ENCODE peak calls at places on chromosome 1, in four cellular contexts. I is CD4-positive, CD25-positive, alpha-beta regulatory T cell; E is A673; C is heart left ventricle. K is an unnamed sample.

GRCh38 chr1:55702064-55702463 is 486.9 kb upstream of the USP24 start:
- DNase-seq in I (no peak), E (peak), C (no peak), K (no peak)

GRCh38 chr1:243596441-243597183 is 253.4 kb downstream of the AKT3 start:
- DNase-seq in I (peak), E (no peak), C (no peak), K (no peak)

GRCh38 chr1:51189421-51190073 is 46.5 kb upstream of the RNF11 start:
- DNase-seq in I (peak), E (peak), C (peak), K (peak)

GRCh38 chr1:10662090-10662688 is 134.3 kb downstream of the CASZ1 start:
- DNase-seq in I (no peak), E (no peak), C (no peak), K (no peak)

GRCh38 chr1:95640746-95641145 is 406.7 kb downstream of the RWDD3 start:
- DNase-seq in I (no peak), E (no peak), C (peak), K (no peak)

GRCh38 chr1:2320001-2320400 is 71.4 kb downstream of the MORN1 start:
- DNase-seq in I (no peak), E (no peak), C (no peak), K (no peak)

GRCh38 chr1:47561523-47562007 is 123.7 kb downstream of the FOXD2 start:
- DNase-seq in I (no peak), E (no peak), C (no peak), K (no peak)

GRCh38 chr1:206021796-206022365 is 1.8 kb downstream of the CTSE start:
- DNase-seq in I (no peak), E (peak), C (no peak), K (no peak)

GRCh38 chr1:162136760-162137537 is 67.5 kb downstream of the NOS1AP start:
- DNase-seq in I (no peak), E (no peak), C (no peak), K (no peak)

GRCh38 chr1:17045140-17045539 is 8.7 kb downstream of the SDHB start:
- DNase-seq in I (no peak), E (no peak), C (no peak), K (no peak)

GRCh38 chr1:95793893-95794292 is 559.9 kb downstream of the RWDD3 start:
- DNase-seq in I (no peak), E (peak), C (no peak), K (no peak)

GRCh38 chr1:165444897-165445370 is at the start of gene RXRG:
- DNase-seq in I (no peak), E (peak), C (peak), K (no peak)

GRCh38 chr1:228980232-228980969 is 245.1 kb downstream of the RHOU start:
- DNase-seq in I (no peak), E (no peak), C (no peak), K (no peak)

GRCh38 chr1:215257280-215257679 is 174.7 kb downstream of the KCNK2 start:
- DNase-seq in I (no peak), E (no peak), C (no peak), K (no peak)

GRCh38 chr1:21664806-21665588 is 4.2 kb downstream of the RAP1GAP start:
- DNase-seq in I (no peak), E (no peak), C (no peak), K (no peak)

GRCh38 chr1:39159224-39160036 is 45.1 kb upstream of the MACF1 start:
- DNase-seq in I (no peak), E (no peak), C (no peak), K (no peak)

GRCh38 chr1:11109361-11109760 is 9.7 kb upstream of the EXOSC10 start:
- DNase-seq in I (no peak), E (no peak), C (no peak), K (no peak)

GRCh38 chr1:93556291-93556690 is 108.4 kb downstream of the FNBP1L start:
- DNase-seq in I (no peak), E (no peak), C (no peak), K (no peak)
- H3K27ac ChIP-seq in I (no peak), E (no peak), C (peak), K (no peak)

GRCh38 chr1:23673086-23673813 is 18.4 kb upstream of the RPL11 start:
- DNase-seq in I (no peak), E (peak), C (no peak), K (no peak)
- H3K27ac ChIP-seq in I (no peak), E (no peak), C (no peak), K (no peak)

DNA sequence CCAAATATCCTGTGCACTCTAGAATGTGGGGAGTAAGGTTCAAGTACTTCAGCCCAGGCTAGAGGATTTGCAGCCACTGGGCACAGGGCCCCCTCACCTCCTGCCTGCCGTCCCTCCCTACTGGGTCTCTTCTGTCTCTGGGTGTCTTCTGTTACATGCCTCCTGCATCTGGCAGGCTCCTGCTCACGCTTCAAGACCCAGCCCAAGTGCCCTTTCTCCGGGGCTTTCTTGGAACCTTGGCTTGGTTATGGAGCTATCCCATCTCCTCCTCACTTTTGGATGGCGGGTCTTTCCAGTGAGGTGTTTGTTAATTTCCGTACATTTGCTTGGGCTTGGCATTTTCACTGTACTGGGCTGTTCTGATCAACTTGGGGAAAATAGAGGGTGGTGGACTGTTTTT is 129.0 kb downstream of the GALNT2 start:
- DNase-seq in I (no peak), E (no peak), C (no peak), K (no peak)
- H3K27ac ChIP-seq in I (no peak), E (no peak), C (no peak), K (no peak)

GRCh38 chr1:107670397-107670796 is 294.6 kb downstream of the VAV3 start:
- DNase-seq in I (no peak), E (no peak), C (no peak), K (no peak)
- H3K27ac ChIP-seq in I (no peak), E (no peak), C (no peak), K (no peak)

GRCh38 chr1:155715777-155716176 is 26.9 kb downstream of the DAP3 start:
- DNase-seq in I (no peak), E (no peak), C (no peak), K (no peak)
- H3K27ac ChIP-seq in I (no peak), E (no peak), C (no peak), K (no peak)

GRCh38 chr1:94552071-94552586 is 10.6 kb upstream of the F3 start:
- DNase-seq in I (no peak), E (no peak), C (no peak), K (no peak)
- H3K27ac ChIP-seq in I (no peak), E (no peak), C (no peak), K (no peak)

DNA sequence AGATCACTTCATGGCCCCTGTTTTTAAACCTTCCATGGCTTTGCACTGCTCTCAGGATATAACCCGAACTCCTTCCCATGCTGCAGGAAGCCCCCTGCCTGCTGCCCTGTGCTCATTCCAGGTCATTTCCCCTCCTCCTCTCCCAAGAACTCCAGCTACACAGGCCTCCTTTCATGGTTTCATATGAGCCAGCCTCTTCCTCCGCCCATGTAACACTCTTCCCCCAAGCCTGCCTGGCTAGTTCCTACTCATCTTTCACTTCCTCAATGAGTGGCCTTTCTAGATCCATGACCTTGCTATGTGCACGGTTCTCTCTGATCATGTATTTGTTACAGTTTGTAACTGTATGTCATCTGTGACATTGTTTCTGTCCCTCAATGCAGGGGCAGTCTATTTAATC is 3.1 kb upstream of the NCF2 start:
- DNase-seq in I (no peak), E (no peak), C (no peak), K (no peak)
- H3K27ac ChIP-seq in I (no peak), E (no peak), C (peak), K (peak)

GRCh38 chr1:183915634-183916510 is 111.0 kb downstream of the RGL1 start:
- DNase-seq in I (peak), E (peak), C (peak), K (peak)
- H3K27ac ChIP-seq in I (no peak), E (peak), C (peak), K (peak)

DNA sequence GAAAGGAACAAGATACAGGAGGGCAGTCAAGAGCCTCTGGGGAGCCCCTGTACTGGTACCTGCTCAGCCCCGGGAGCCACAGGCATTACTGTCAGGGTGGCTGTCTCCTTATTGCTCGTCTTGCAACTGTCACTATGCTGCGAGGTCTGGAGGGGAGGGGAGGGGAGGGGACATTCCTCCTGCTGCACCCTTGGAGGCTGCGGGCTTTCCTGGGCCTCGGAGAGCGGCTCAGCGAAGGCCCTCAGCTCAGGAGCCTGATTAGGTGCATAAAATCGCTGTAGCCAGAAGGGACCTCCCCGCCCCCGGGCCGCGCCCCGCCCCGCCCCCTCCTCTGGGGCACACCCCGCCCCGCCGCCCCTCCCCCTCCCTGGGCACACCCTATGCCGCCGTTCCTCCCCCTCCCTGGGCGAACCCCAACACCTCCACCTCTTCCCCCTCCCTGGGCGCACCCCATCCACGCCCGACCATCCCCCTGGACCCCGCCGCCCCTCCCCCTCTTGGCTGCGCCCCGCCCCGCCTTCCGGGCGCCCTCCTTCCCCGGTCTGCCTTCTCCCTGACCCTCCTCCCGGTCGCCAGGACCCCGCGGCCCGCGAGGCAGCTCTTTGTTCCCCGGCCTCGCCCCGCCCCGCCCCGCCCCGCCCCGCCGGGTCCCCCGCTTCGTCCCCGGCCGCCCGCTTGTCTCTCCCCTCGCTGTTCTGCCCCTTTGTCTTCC is 35.5 kb downstream of the CACHD1 start:
- DNase-seq in I (peak), E (no peak), C (peak), K (no peak)
- H3K27ac ChIP-seq in I (no peak), E (no peak), C (no peak), K (no peak)

K was measured in caudate nucleus.